ENCODE peak calls at places on chromosome 11, in nine cellular contexts. One of them, this sample, is unnamed.

GRCh38 chr11:27406498-27407354 is 43.7 kb upstream of the CCDC34 start:
- DNase-seq in NCI-H1417 treated with DMSO at 0.1 percent for 48 hours: no peak
- DNase-seq in posterior cingulate gyrus: no peak
- DNase-seq in activated CD4-positive, alpha-beta T cell treated with anti-CD3 and anti-CD28 coated beads, Interleukin-2, amount 50 U/mL, for 4 hours: no peak
- DNase-seq in MCF 10A: no peak
- DNase-seq in dermis blood vessel endothelial cell: no peak
- DNase-seq in T-helper 1 cell: no peak
- DNase-seq in RPMI8226: no peak
- DNase-seq in Jurkat, Clone E6-1: no peak
- DNase-seq in this sample: no peak

GRCh38 chr11:71282581-71283351 is 30.4 kb upstream of the SHANK2 start:
- DNase-seq in NCI-H1417 treated with DMSO at 0.1 percent for 48 hours: no peak
- DNase-seq in posterior cingulate gyrus: no peak
- DNase-seq in activated CD4-positive, alpha-beta T cell treated with anti-CD3 and anti-CD28 coated beads, Interleukin-2, amount 50 U/mL, for 4 hours: no peak
- DNase-seq in MCF 10A: no peak
- DNase-seq in dermis blood vessel endothelial cell: no peak
- DNase-seq in T-helper 1 cell: no peak
- DNase-seq in RPMI8226: no peak
- DNase-seq in Jurkat, Clone E6-1: no peak
- DNase-seq in this sample: no peak

GRCh38 chr11:126149759-126150236 is 61.7 kb downstream of the RPUSD4 start:
- DNase-seq in NCI-H1417 treated with DMSO at 0.1 percent for 48 hours: no peak
- DNase-seq in posterior cingulate gyrus: no peak
- DNase-seq in activated CD4-positive, alpha-beta T cell treated with anti-CD3 and anti-CD28 coated beads, Interleukin-2, amount 50 U/mL, for 4 hours: no peak
- DNase-seq in MCF 10A: no peak
- DNase-seq in dermis blood vessel endothelial cell: peak
- DNase-seq in T-helper 1 cell: no peak
- DNase-seq in RPMI8226: no peak
- DNase-seq in Jurkat, Clone E6-1: peak
- DNase-seq in this sample: no peak

GRCh38 chr11:303359-303758 is 4.0 kb upstream of the IFITM5 start:
- DNase-seq in NCI-H1417 treated with DMSO at 0.1 percent for 48 hours: no peak
- DNase-seq in posterior cingulate gyrus: no peak
- DNase-seq in activated CD4-positive, alpha-beta T cell treated with anti-CD3 and anti-CD28 coated beads, Interleukin-2, amount 50 U/mL, for 4 hours: no peak
- DNase-seq in MCF 10A: no peak
- DNase-seq in dermis blood vessel endothelial cell: no peak
- DNase-seq in T-helper 1 cell: no peak
- DNase-seq in RPMI8226: peak
- DNase-seq in Jurkat, Clone E6-1: no peak
- DNase-seq in this sample: no peak

GRCh38 chr11:58578136-58578634 is 678 bp upstream of the ZFP91 start:
- DNase-seq in NCI-H1417 treated with DMSO at 0.1 percent for 48 hours: peak
- DNase-seq in posterior cingulate gyrus: peak
- DNase-seq in activated CD4-positive, alpha-beta T cell treated with anti-CD3 and anti-CD28 coated beads, Interleukin-2, amount 50 U/mL, for 4 hours: peak
- DNase-seq in MCF 10A: peak
- DNase-seq in dermis blood vessel endothelial cell: peak
- DNase-seq in T-helper 1 cell: peak
- DNase-seq in RPMI8226: peak
- DNase-seq in Jurkat, Clone E6-1: peak
- DNase-seq in this sample: peak

GRCh38 chr11:118918128-118918685 is 7.5 kb downstream of the BCL9L start:
- DNase-seq in NCI-H1417 treated with DMSO at 0.1 percent for 48 hours: peak
- DNase-seq in posterior cingulate gyrus: no peak
- DNase-seq in activated CD4-positive, alpha-beta T cell treated with anti-CD3 and anti-CD28 coated beads, Interleukin-2, amount 50 U/mL, for 4 hours: no peak
- DNase-seq in MCF 10A: peak
- DNase-seq in dermis blood vessel endothelial cell: peak
- DNase-seq in T-helper 1 cell: no peak
- DNase-seq in RPMI8226: no peak
- DNase-seq in Jurkat, Clone E6-1: no peak
- DNase-seq in this sample: peak

GRCh38 chr11:126893796-126894195 is 106.8 kb downstream of the KIRREL3 start:
- DNase-seq in NCI-H1417 treated with DMSO at 0.1 percent for 48 hours: no peak
- DNase-seq in posterior cingulate gyrus: no peak
- DNase-seq in activated CD4-positive, alpha-beta T cell treated with anti-CD3 and anti-CD28 coated beads, Interleukin-2, amount 50 U/mL, for 4 hours: no peak
- DNase-seq in MCF 10A: no peak
- DNase-seq in dermis blood vessel endothelial cell: no peak
- DNase-seq in T-helper 1 cell: no peak
- DNase-seq in RPMI8226: no peak
- DNase-seq in Jurkat, Clone E6-1: peak
- DNase-seq in this sample: no peak

GRCh38 chr11:44528581-44528980 is 36.9 kb upstream of the CD82 start:
- DNase-seq in NCI-H1417 treated with DMSO at 0.1 percent for 48 hours: no peak
- DNase-seq in posterior cingulate gyrus: no peak
- DNase-seq in activated CD4-positive, alpha-beta T cell treated with anti-CD3 and anti-CD28 coated beads, Interleukin-2, amount 50 U/mL, for 4 hours: no peak
- DNase-seq in MCF 10A: no peak
- DNase-seq in dermis blood vessel endothelial cell: no peak
- DNase-seq in T-helper 1 cell: no peak
- DNase-seq in RPMI8226: no peak
- DNase-seq in Jurkat, Clone E6-1: no peak
- DNase-seq in this sample: no peak

GRCh38 chr11:16923987-16924386 is 90.2 kb downstream of the PLEKHA7 start:
- DNase-seq in NCI-H1417 treated with DMSO at 0.1 percent for 48 hours: no peak
- DNase-seq in posterior cingulate gyrus: no peak
- DNase-seq in activated CD4-positive, alpha-beta T cell treated with anti-CD3 and anti-CD28 coated beads, Interleukin-2, amount 50 U/mL, for 4 hours: no peak
- DNase-seq in MCF 10A: no peak
- DNase-seq in dermis blood vessel endothelial cell: no peak
- DNase-seq in T-helper 1 cell: no peak
- DNase-seq in RPMI8226: no peak
- DNase-seq in Jurkat, Clone E6-1: no peak
- DNase-seq in this sample: no peak

GRCh38 chr11:1163911-1164735 is 6.4 kb downstream of the MUC5AC start:
- DNase-seq in NCI-H1417 treated with DMSO at 0.1 percent for 48 hours: no peak
- DNase-seq in posterior cingulate gyrus: no peak
- DNase-seq in activated CD4-positive, alpha-beta T cell treated with anti-CD3 and anti-CD28 coated beads, Interleukin-2, amount 50 U/mL, for 4 hours: no peak
- DNase-seq in MCF 10A: no peak
- DNase-seq in dermis blood vessel endothelial cell: no peak
- DNase-seq in T-helper 1 cell: no peak
- DNase-seq in RPMI8226: no peak
- DNase-seq in Jurkat, Clone E6-1: no peak
- DNase-seq in this sample: no peak

GRCh38 chr11:80241766-80242165 is 800.9 kb upstream of the TENM4 start:
- DNase-seq in NCI-H1417 treated with DMSO at 0.1 percent for 48 hours: no peak
- DNase-seq in posterior cingulate gyrus: no peak
- DNase-seq in activated CD4-positive, alpha-beta T cell treated with anti-CD3 and anti-CD28 coated beads, Interleukin-2, amount 50 U/mL, for 4 hours: no peak
- DNase-seq in MCF 10A: peak
- DNase-seq in dermis blood vessel endothelial cell: no peak
- DNase-seq in T-helper 1 cell: no peak
- DNase-seq in RPMI8226: no peak
- DNase-seq in Jurkat, Clone E6-1: no peak
- DNase-seq in this sample: no peak

GRCh38 chr11:43504316-43504950 is 145.7 kb downstream of the TTC17 start:
- DNase-seq in NCI-H1417 treated with DMSO at 0.1 percent for 48 hours: no peak
- DNase-seq in posterior cingulate gyrus: peak
- DNase-seq in activated CD4-positive, alpha-beta T cell treated with anti-CD3 and anti-CD28 coated beads, Interleukin-2, amount 50 U/mL, for 4 hours: no peak
- DNase-seq in MCF 10A: peak
- DNase-seq in dermis blood vessel endothelial cell: peak
- DNase-seq in T-helper 1 cell: no peak
- DNase-seq in RPMI8226: peak
- DNase-seq in Jurkat, Clone E6-1: no peak
- DNase-seq in this sample: peak

GRCh38 chr11:19398772-19399542 is 158.2 kb upstream of the E2F8 start:
- DNase-seq in NCI-H1417 treated with DMSO at 0.1 percent for 48 hours: no peak
- DNase-seq in posterior cingulate gyrus: no peak
- DNase-seq in activated CD4-positive, alpha-beta T cell treated with anti-CD3 and anti-CD28 coated beads, Interleukin-2, amount 50 U/mL, for 4 hours: no peak
- DNase-seq in MCF 10A: peak
- DNase-seq in dermis blood vessel endothelial cell: no peak
- DNase-seq in T-helper 1 cell: no peak
- DNase-seq in RPMI8226: no peak
- DNase-seq in Jurkat, Clone E6-1: no peak
- DNase-seq in this sample: no peak

GRCh38 chr11:93895106-93895862 is 44.9 kb upstream of the VSTM5 start:
- DNase-seq in NCI-H1417 treated with DMSO at 0.1 percent for 48 hours: peak
- DNase-seq in posterior cingulate gyrus: no peak
- DNase-seq in activated CD4-positive, alpha-beta T cell treated with anti-CD3 and anti-CD28 coated beads, Interleukin-2, amount 50 U/mL, for 4 hours: no peak
- DNase-seq in MCF 10A: peak
- DNase-seq in dermis blood vessel endothelial cell: peak
- DNase-seq in T-helper 1 cell: no peak
- DNase-seq in RPMI8226: peak
- DNase-seq in Jurkat, Clone E6-1: peak
- DNase-seq in this sample: no peak

GRCh38 chr11:134120921-134121526 is 52.2 kb downstream of the JAM3 start:
- DNase-seq in NCI-H1417 treated with DMSO at 0.1 percent for 48 hours: no peak
- DNase-seq in posterior cingulate gyrus: peak
- DNase-seq in activated CD4-positive, alpha-beta T cell treated with anti-CD3 and anti-CD28 coated beads, Interleukin-2, amount 50 U/mL, for 4 hours: no peak
- DNase-seq in MCF 10A: no peak
- DNase-seq in dermis blood vessel endothelial cell: peak
- DNase-seq in T-helper 1 cell: no peak
- DNase-seq in RPMI8226: no peak
- DNase-seq in Jurkat, Clone E6-1: no peak
- DNase-seq in this sample: no peak

GRCh38 chr11:774873-775592 is 2.3 kb downstream of the GATD1 start:
- DNase-seq in NCI-H1417 treated with DMSO at 0.1 percent for 48 hours: no peak
- DNase-seq in posterior cingulate gyrus: peak
- DNase-seq in activated CD4-positive, alpha-beta T cell treated with anti-CD3 and anti-CD28 coated beads, Interleukin-2, amount 50 U/mL, for 4 hours: no peak
- DNase-seq in MCF 10A: peak
- DNase-seq in dermis blood vessel endothelial cell: peak
- DNase-seq in T-helper 1 cell: peak
- DNase-seq in RPMI8226: no peak
- DNase-seq in Jurkat, Clone E6-1: no peak
- DNase-seq in this sample: no peak

GRCh38 chr11:121449123-121449522 is 3.0 kb upstream of the SORL1 start:
- DNase-seq in NCI-H1417 treated with DMSO at 0.1 percent for 48 hours: no peak
- DNase-seq in posterior cingulate gyrus: no peak
- DNase-seq in activated CD4-positive, alpha-beta T cell treated with anti-CD3 and anti-CD28 coated beads, Interleukin-2, amount 50 U/mL, for 4 hours: no peak
- DNase-seq in MCF 10A: no peak
- DNase-seq in dermis blood vessel endothelial cell: no peak
- DNase-seq in T-helper 1 cell: no peak
- DNase-seq in RPMI8226: no peak
- DNase-seq in Jurkat, Clone E6-1: no peak
- DNase-seq in this sample: no peak

GRCh38 chr11:335779-336665 is 15.4 kb upstream of the IFITM3 start:
- DNase-seq in NCI-H1417 treated with DMSO at 0.1 percent for 48 hours: no peak
- DNase-seq in posterior cingulate gyrus: peak
- DNase-seq in activated CD4-positive, alpha-beta T cell treated with anti-CD3 and anti-CD28 coated beads, Interleukin-2, amount 50 U/mL, for 4 hours: no peak
- DNase-seq in MCF 10A: no peak
- DNase-seq in dermis blood vessel endothelial cell: peak
- DNase-seq in T-helper 1 cell: no peak
- DNase-seq in RPMI8226: no peak
- DNase-seq in Jurkat, Clone E6-1: no peak
- DNase-seq in this sample: no peak

GRCh38 chr11:128503231-128503991 is 83.9 kb downstream of the ETS1 start:
- DNase-seq in NCI-H1417 treated with DMSO at 0.1 percent for 48 hours: no peak
- DNase-seq in posterior cingulate gyrus: no peak
- DNase-seq in activated CD4-positive, alpha-beta T cell treated with anti-CD3 and anti-CD28 coated beads, Interleukin-2, amount 50 U/mL, for 4 hours: no peak
- DNase-seq in MCF 10A: peak
- DNase-seq in dermis blood vessel endothelial cell: peak
- DNase-seq in T-helper 1 cell: no peak
- DNase-seq in RPMI8226: no peak
- DNase-seq in Jurkat, Clone E6-1: no peak
- DNase-seq in this sample: no peak

GRCh38 chr11:37804666-37805065 is 1206.6 kb upstream of the RAG2 start:
- DNase-seq in NCI-H1417 treated with DMSO at 0.1 percent for 48 hours: no peak
- DNase-seq in posterior cingulate gyrus: no peak
- DNase-seq in activated CD4-positive, alpha-beta T cell treated with anti-CD3 and anti-CD28 coated beads, Interleukin-2, amount 50 U/mL, for 4 hours: no peak
- DNase-seq in MCF 10A: peak
- DNase-seq in dermis blood vessel endothelial cell: no peak
- DNase-seq in T-helper 1 cell: no peak
- DNase-seq in RPMI8226: no peak
- DNase-seq in Jurkat, Clone E6-1: no peak
- DNase-seq in this sample: no peak

GRCh38 chr11:27207025-27207650 is 155.9 kb downstream of the CCDC34 start:
- DNase-seq in NCI-H1417 treated with DMSO at 0.1 percent for 48 hours: no peak
- DNase-seq in posterior cingulate gyrus: no peak
- DNase-seq in activated CD4-positive, alpha-beta T cell treated with anti-CD3 and anti-CD28 coated beads, Interleukin-2, amount 50 U/mL, for 4 hours: no peak
- DNase-seq in MCF 10A: no peak
- DNase-seq in dermis blood vessel endothelial cell: no peak
- DNase-seq in T-helper 1 cell: no peak
- DNase-seq in RPMI8226: no peak
- DNase-seq in Jurkat, Clone E6-1: no peak
- DNase-seq in this sample: peak

GRCh38 chr11:46977038-46977818 is 40.7 kb downstream of the CSTPP1 start:
- DNase-seq in NCI-H1417 treated with DMSO at 0.1 percent for 48 hours: no peak
- DNase-seq in posterior cingulate gyrus: peak
- DNase-seq in activated CD4-positive, alpha-beta T cell treated with anti-CD3 and anti-CD28 coated beads, Interleukin-2, amount 50 U/mL, for 4 hours: no peak
- DNase-seq in MCF 10A: no peak
- DNase-seq in dermis blood vessel endothelial cell: no peak
- DNase-seq in T-helper 1 cell: no peak
- DNase-seq in RPMI8226: no peak
- DNase-seq in Jurkat, Clone E6-1: no peak
- DNase-seq in this sample: no peak